ENCODE peak calls at places on chromosome 15, in eight cellular contexts. One of them, this sample, is unnamed.

GRCh38 chr15:37109151-37109912 is 9.0 kb upstream of the MEIS2 start:
- DNase-seq in omental fat pad: no peak
- DNase-seq in stomach: no peak
- DNase-seq in H1: no peak
- DNase-seq in AG04449: no peak
- DNase-seq in cardiac fibroblast: no peak
- DNase-seq in kidney epithelial cell: no peak
- DNase-seq in endothelial cell of umbilical vein: no peak
- DNase-seq in this sample: peak; percentile 62

GRCh38 chr15:69939513-69940440 is 157.9 kb downstream of the TLE3 start:
- DNase-seq in omental fat pad: no peak
- DNase-seq in stomach: no peak
- DNase-seq in H1: peak; percentile 66
- DNase-seq in AG04449: no peak
- DNase-seq in cardiac fibroblast: no peak
- DNase-seq in kidney epithelial cell: no peak
- DNase-seq in endothelial cell of umbilical vein: no peak
- DNase-seq in this sample: no peak

GRCh38 chr15:63258658-63259057 is 18.7 kb upstream of the APH1B start:
- DNase-seq in omental fat pad: no peak
- DNase-seq in stomach: no peak
- DNase-seq in H1: no peak
- DNase-seq in AG04449: no peak
- DNase-seq in cardiac fibroblast: no peak
- DNase-seq in kidney epithelial cell: no peak
- DNase-seq in endothelial cell of umbilical vein: no peak
- DNase-seq in this sample: no peak

GRCh38 chr15:62360286-62360685 is 195.2 kb upstream of the C2CD4B start:
- DNase-seq in omental fat pad: no peak
- DNase-seq in stomach: no peak
- DNase-seq in H1: no peak
- DNase-seq in AG04449: no peak
- DNase-seq in cardiac fibroblast: no peak
- DNase-seq in kidney epithelial cell: no peak
- DNase-seq in endothelial cell of umbilical vein: no peak
- DNase-seq in this sample: no peak

GRCh38 chr15:73983211-73983727 is 8.8 kb downstream of the STOML1 start:
- DNase-seq in omental fat pad: no peak
- DNase-seq in stomach: no peak
- DNase-seq in H1: no peak
- DNase-seq in AG04449: no peak
- DNase-seq in cardiac fibroblast: peak; percentile 83
- DNase-seq in kidney epithelial cell: no peak
- DNase-seq in endothelial cell of umbilical vein: peak; percentile 69
- DNase-seq in this sample: no peak

GRCh38 chr15:34588046-34588674 is 4.7 kb upstream of the GOLGA8B start:
- DNase-seq in omental fat pad: no peak
- DNase-seq in stomach: peak; percentile 64
- DNase-seq in H1: peak; percentile 69
- DNase-seq in AG04449: peak; percentile 33
- DNase-seq in cardiac fibroblast: peak; percentile 85
- DNase-seq in kidney epithelial cell: peak; percentile 45
- DNase-seq in endothelial cell of umbilical vein: peak; percentile 74
- DNase-seq in this sample: peak; percentile 87

GRCh38 chr15:31464216-31465082 is 137.8 kb downstream of the KLF13 start:
- DNase-seq in omental fat pad: no peak
- DNase-seq in stomach: peak; percentile 17
- DNase-seq in H1: no peak
- DNase-seq in AG04449: no peak
- DNase-seq in cardiac fibroblast: no peak
- DNase-seq in kidney epithelial cell: no peak
- DNase-seq in endothelial cell of umbilical vein: no peak
- DNase-seq in this sample: no peak

GRCh38 chr15:83585770-83586169 is 68.2 kb upstream of the ADAMTSL3 start:
- DNase-seq in omental fat pad: no peak
- DNase-seq in stomach: no peak
- DNase-seq in H1: no peak
- DNase-seq in AG04449: no peak
- DNase-seq in cardiac fibroblast: no peak
- DNase-seq in kidney epithelial cell: no peak
- DNase-seq in endothelial cell of umbilical vein: no peak
- DNase-seq in this sample: peak; percentile 23

GRCh38 chr15:50883903-50884302 is 24.6 kb upstream of the AP4E1 start:
- DNase-seq in omental fat pad: no peak
- DNase-seq in stomach: no peak
- DNase-seq in H1: no peak
- DNase-seq in AG04449: no peak
- DNase-seq in cardiac fibroblast: peak; percentile 65
- DNase-seq in kidney epithelial cell: peak; percentile 70
- DNase-seq in endothelial cell of umbilical vein: peak; percentile 71
- DNase-seq in this sample: no peak

GRCh38 chr15:85625856-85626255 is 168.9 kb downstream of the KLHL25 start:
- DNase-seq in omental fat pad: no peak
- DNase-seq in stomach: no peak
- DNase-seq in H1: no peak
- DNase-seq in AG04449: no peak
- DNase-seq in cardiac fibroblast: peak; percentile 73
- DNase-seq in kidney epithelial cell: no peak
- DNase-seq in endothelial cell of umbilical vein: no peak
- DNase-seq in this sample: no peak

GRCh38 chr15:79431636-79432344 is at the start of gene MINAR1:
- DNase-seq in omental fat pad: no peak
- DNase-seq in stomach: no peak
- DNase-seq in H1: peak; percentile 61
- DNase-seq in AG04449: no peak
- DNase-seq in cardiac fibroblast: peak; percentile 42
- DNase-seq in kidney epithelial cell: no peak
- DNase-seq in endothelial cell of umbilical vein: peak; percentile 33
- DNase-seq in this sample: peak; percentile 62

GRCh38 chr15:82393671-82394070 is 35.9 kb upstream of the GOLGA6L9 start:
- DNase-seq in omental fat pad: no peak
- DNase-seq in stomach: no peak
- DNase-seq in H1: no peak
- DNase-seq in AG04449: peak; percentile 17
- DNase-seq in cardiac fibroblast: no peak
- DNase-seq in kidney epithelial cell: no peak
- DNase-seq in endothelial cell of umbilical vein: no peak
- DNase-seq in this sample: no peak

GRCh38 chr15:51155906-51156305 is 61.2 kb upstream of the TNFAIP8L3 start:
- DNase-seq in omental fat pad: no peak
- DNase-seq in stomach: no peak
- DNase-seq in H1: no peak
- DNase-seq in AG04449: no peak
- DNase-seq in cardiac fibroblast: no peak
- DNase-seq in kidney epithelial cell: no peak
- DNase-seq in endothelial cell of umbilical vein: peak; percentile 52
- DNase-seq in this sample: no peak

DNA sequence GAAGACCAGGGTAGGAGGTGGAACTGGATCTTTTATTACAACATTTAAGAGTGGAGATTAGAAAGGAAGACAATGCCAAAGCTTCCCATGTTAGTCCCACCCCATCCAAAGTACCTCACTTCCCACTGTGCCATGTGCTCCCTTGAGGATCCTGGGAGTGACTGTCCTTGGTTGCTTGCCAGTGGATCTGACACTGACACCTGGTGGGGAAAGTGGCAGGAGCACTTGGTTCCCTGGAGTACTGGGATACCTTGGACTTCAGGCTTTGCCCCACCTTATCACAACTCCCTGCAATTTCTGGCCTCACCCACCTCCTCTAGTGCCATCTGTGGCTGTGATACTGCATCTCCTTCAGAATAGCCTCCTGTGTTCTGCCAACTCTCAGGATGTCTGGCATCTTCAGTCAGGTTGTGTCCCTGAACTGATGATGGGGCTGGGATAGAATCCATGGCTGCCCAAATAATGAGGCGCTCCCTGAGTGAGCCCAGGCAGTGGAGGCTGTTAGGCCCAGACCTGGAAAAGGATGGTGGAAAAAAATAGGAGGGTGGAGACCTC is 1.3 kb downstream of the ELL3 start:
- DNase-seq in omental fat pad: no peak
- DNase-seq in stomach: peak; percentile 67
- DNase-seq in H1: peak; percentile 66
- DNase-seq in AG04449: no peak
- DNase-seq in cardiac fibroblast: no peak
- DNase-seq in kidney epithelial cell: no peak
- DNase-seq in endothelial cell of umbilical vein: peak; percentile 45
- DNase-seq in this sample: peak; percentile 79
- TF ChIP-seq CTCF in omental fat pad: no peak
- TF ChIP-seq CTCF in stomach: no peak
- TF ChIP-seq CTCF in H1: peak; percentile 70
- TF ChIP-seq CTCF in AG04449: peak; percentile 32
- TF ChIP-seq CTCF in cardiac fibroblast: peak; percentile 41
- TF ChIP-seq CTCF in kidney epithelial cell: peak; percentile 51
- TF ChIP-seq CTCF in endothelial cell of umbilical vein: peak; percentile 33
- TF ChIP-seq CTCF in this sample: peak; percentile 82

GRCh38 chr15:76901965-76902364 is 3.2 kb downstream of the SCAPER start:
- DNase-seq in omental fat pad: no peak
- DNase-seq in stomach: no peak
- DNase-seq in H1: no peak
- DNase-seq in AG04449: no peak
- DNase-seq in cardiac fibroblast: no peak
- DNase-seq in kidney epithelial cell: no peak
- DNase-seq in endothelial cell of umbilical vein: no peak
- DNase-seq in this sample: no peak

GRCh38 chr15:76905855-76906254 is 715 bp upstream of the SCAPER start:
- DNase-seq in omental fat pad: no peak
- DNase-seq in stomach: no peak
- DNase-seq in H1: no peak
- DNase-seq in AG04449: no peak
- DNase-seq in cardiac fibroblast: no peak
- DNase-seq in kidney epithelial cell: no peak
- DNase-seq in endothelial cell of umbilical vein: no peak
- DNase-seq in this sample: peak; percentile 72

GRCh38 chr15:76903251-76903681 is 1.9 kb downstream of the SCAPER start:
- DNase-seq in omental fat pad: no peak
- DNase-seq in stomach: no peak
- DNase-seq in H1: no peak
- DNase-seq in AG04449: no peak
- DNase-seq in cardiac fibroblast: peak; percentile 48
- DNase-seq in kidney epithelial cell: no peak
- DNase-seq in endothelial cell of umbilical vein: peak; percentile 23
- DNase-seq in this sample: peak; percentile 33

GRCh38 chr15:76904461-76905012 is 603 bp downstream of the SCAPER start:
- DNase-seq in omental fat pad: no peak
- DNase-seq in stomach: peak; percentile 28
- DNase-seq in H1: no peak
- DNase-seq in AG04449: no peak
- DNase-seq in cardiac fibroblast: peak; percentile 13
- DNase-seq in kidney epithelial cell: no peak
- DNase-seq in endothelial cell of umbilical vein: peak; percentile 42
- DNase-seq in this sample: peak; percentile 35

DNA sequence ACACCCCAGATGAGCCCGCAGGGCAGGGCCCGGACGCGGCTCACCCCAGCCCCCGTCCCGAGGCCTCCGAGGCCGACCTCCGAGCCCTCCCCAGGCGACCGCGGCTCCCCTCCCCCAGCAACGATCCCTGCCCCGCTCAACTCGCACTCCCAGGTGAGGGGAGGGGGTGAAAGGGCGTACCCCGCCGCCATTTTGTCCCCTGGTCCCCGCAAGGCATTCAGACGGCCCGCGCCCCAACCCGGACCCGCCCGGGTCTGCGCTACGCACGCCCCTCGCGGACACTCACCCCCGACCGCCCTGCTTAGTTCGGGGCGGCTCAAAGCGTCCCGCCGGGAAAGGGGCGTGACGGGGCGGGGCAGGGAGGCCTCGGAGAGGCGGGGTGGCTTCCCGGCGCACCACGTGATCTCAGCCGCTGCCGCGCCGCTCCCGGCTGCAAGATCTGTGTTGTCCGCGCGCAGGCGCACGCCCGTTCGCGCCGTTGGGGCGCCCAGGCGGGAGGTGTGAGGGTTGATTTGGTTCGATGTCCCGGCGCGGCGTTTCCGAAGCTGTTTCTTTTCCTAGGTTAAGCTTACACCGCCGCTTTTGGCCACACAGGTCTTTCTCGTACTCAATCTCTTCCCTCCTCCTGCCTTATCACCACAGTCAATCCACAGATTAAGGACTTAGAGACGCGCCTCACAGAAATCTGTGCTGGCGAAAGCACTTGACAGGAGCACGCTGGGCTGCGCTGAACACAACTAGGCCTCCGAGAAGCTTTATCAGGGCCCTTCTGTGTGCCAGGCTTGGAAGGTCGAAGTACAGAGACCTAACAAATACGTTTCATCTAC is at the start of gene SCAPER:
- DNase-seq in omental fat pad: peak; percentile 72
- DNase-seq in stomach: peak; percentile 93
- DNase-seq in H1: peak; percentile 95
- DNase-seq in AG04449: no peak
- DNase-seq in cardiac fibroblast: peak; percentile 88
- DNase-seq in kidney epithelial cell: peak; percentile 42
- DNase-seq in endothelial cell of umbilical vein: peak; percentile 92
- DNase-seq in this sample: peak; percentile 96
- TF ChIP-seq CTCF in omental fat pad: no peak
- TF ChIP-seq CTCF in stomach: no peak
- TF ChIP-seq CTCF in H1: no peak
- TF ChIP-seq CTCF in AG04449: no peak
- TF ChIP-seq CTCF in cardiac fibroblast: no peak
- TF ChIP-seq CTCF in kidney epithelial cell: no peak
- TF ChIP-seq CTCF in endothelial cell of umbilical vein: no peak
- TF ChIP-seq CTCF in this sample: peak; percentile 2

GRCh38 chr15:101489236-101489632 is 273 bp downstream of the PCSK6 start:
- DNase-seq in omental fat pad: no peak
- DNase-seq in stomach: peak; percentile 60
- DNase-seq in H1: peak; percentile 59
- DNase-seq in AG04449: no peak
- DNase-seq in cardiac fibroblast: peak; percentile 17
- DNase-seq in kidney epithelial cell: no peak
- DNase-seq in endothelial cell of umbilical vein: no peak
- DNase-seq in this sample: peak; percentile 58
- TF ChIP-seq CTCF in omental fat pad: no peak
- TF ChIP-seq CTCF in stomach: no peak
- TF ChIP-seq CTCF in H1: peak; percentile 7
- TF ChIP-seq CTCF in AG04449: no peak
- TF ChIP-seq CTCF in cardiac fibroblast: no peak
- TF ChIP-seq CTCF in kidney epithelial cell: no peak
- TF ChIP-seq CTCF in endothelial cell of umbilical vein: no peak
- TF ChIP-seq CTCF in this sample: no peak

DNA sequence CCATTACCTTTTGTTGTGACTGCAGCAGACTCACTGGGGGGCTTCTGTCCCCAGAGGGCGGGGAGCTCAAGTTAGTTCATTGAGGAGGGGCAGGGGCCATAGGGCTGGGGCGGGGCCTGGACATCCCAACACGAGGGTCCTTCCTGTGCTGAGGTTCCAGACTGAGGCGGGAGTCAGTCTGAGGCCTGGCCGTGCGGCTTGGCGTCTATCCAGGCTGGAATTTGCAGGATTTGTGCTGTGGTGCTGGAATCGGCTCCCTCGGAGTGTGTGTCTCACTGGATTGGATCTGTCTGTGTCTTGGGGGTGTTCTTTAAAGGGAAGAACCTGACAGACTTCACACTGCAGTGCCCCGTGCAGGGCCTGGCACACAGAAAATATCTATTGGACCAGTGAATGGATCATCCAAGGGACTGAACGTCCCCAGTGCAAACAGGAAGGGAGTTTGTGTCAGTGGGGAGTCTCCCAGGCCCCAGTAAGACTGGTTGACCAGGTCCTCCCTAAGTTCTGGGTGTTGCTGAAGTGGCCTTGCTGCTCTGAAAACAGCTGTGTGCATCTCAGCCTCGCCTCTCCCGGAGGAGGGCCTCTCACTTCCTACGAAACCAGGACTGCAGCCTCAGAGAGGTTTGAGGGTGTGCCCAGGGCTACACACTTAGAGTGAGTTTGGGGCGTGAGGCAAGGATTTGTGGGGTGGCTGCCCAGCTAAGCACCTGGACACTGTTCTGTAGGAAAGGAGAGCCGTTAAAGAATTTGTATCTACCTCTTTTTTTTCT is 26.1 kb downstream of the GOLGA6L2 start:
- DNase-seq in omental fat pad: no peak
- DNase-seq in stomach: no peak
- DNase-seq in H1: no peak
- DNase-seq in AG04449: no peak
- DNase-seq in cardiac fibroblast: peak; percentile 14
- DNase-seq in kidney epithelial cell: no peak
- DNase-seq in endothelial cell of umbilical vein: no peak
- DNase-seq in this sample: no peak
- TF ChIP-seq CTCF in omental fat pad: no peak
- TF ChIP-seq CTCF in stomach: no peak
- TF ChIP-seq CTCF in H1: no peak
- TF ChIP-seq CTCF in AG04449: no peak
- TF ChIP-seq CTCF in cardiac fibroblast: no peak
- TF ChIP-seq CTCF in kidney epithelial cell: no peak
- TF ChIP-seq CTCF in endothelial cell of umbilical vein: no peak
- TF ChIP-seq CTCF in this sample: no peak